ENCODE peak calls at places on chromosomes 2 and 18, in five cellular contexts. W is heart right ventricle, X is A673, J is GM23338, E is uterus. B is an unnamed sample.

GRCh38 chr18:12026562-12026961 is 45.3 kb downstream of the IMPA2 start:
- DNase-seq in X (no peak), W (no peak), J (no peak), E (no peak), B (no peak)

GRCh38 chr18:6956999-6957398 is 160.6 kb downstream of the LAMA1 start:
- DNase-seq in E (no peak), X (no peak), J (no peak), W (no peak), B (no peak)

GRCh38 chr18:46458472-46458871 is 198.5 kb downstream of the LOXHD1 start:
- DNase-seq in W (no peak), X (no peak), E (no peak), J (peak; percentile 27), B (no peak)

GRCh38 chr2:46569061-46569560 is 89.7 kb downstream of the TMEM247 start:
- DNase-seq in X (no peak), J (no peak), E (no peak), W (peak; percentile 42), B (no peak)

GRCh38 chr2:232324778-232325177 is 53.8 kb upstream of the ALPP start:
- DNase-seq in E (no peak), W (no peak), X (no peak), J (no peak), B (no peak)

GRCh38 chr2:20050712-20051517 is 513 bp downstream of the LAPTM4A start:
- DNase-seq in E (peak; percentile 66), X (peak; percentile 62), W (peak; percentile 61), J (peak; percentile 73), B (no peak)

GRCh38 chr2:89844221-89844943 is 1152.9 kb downstream of the RPIA start:
- DNase-seq in J (no peak), E (no peak), X (no peak), W (no peak), B (peak; percentile 48)

GRCh38 chr2:38742797-38743559 is 8.2 kb downstream of the SRSF7 start:
- DNase-seq in J (no peak), E (no peak), W (no peak), X (no peak), B (no peak)

GRCh38 chr2:217631091-217631490 is 371.7 kb downstream of the TNS1 start:
- DNase-seq in E (no peak), J (no peak), X (no peak), W (no peak), B (no peak)

GRCh38 chr18:7520200-7520780 is 46.8 kb upstream of the PTPRM start:
- DNase-seq in J (no peak), W (no peak), E (no peak), X (no peak), B (no peak)

GRCh38 chr2:200288670-200289429 is 17.6 kb upstream of the SPATS2L start:
- DNase-seq in J (no peak), X (no peak), W (no peak), E (no peak), B (peak; percentile 29)

GRCh38 chr2:210816769-210817168 is 260.4 kb downstream of the CPS1 start:
- DNase-seq in J (no peak), E (no peak), W (no peak), X (no peak), B (no peak)

GRCh38 chr18:55863876-55864275 is 275.9 kb upstream of the TCF4 start:
- DNase-seq in J (peak; percentile 25), E (peak; percentile 33), X (peak; percentile 87), W (peak; percentile 36), B (no peak)

GRCh38 chr2:90207454-90208058 is 1516.1 kb downstream of the RPIA start:
- DNase-seq in W (no peak), E (no peak), J (peak; percentile 75), X (peak; percentile 36), B (no peak)

GRCh38 chr2:224948859-224949258 is 93.4 kb downstream of the DOCK10 start:
- DNase-seq in E (no peak), W (no peak), J (no peak), X (peak; percentile 85), B (no peak)

GRCh38 chr2:233029321-233029720 is 3.2 kb upstream of the NEU2 start:
- DNase-seq in E (no peak), W (no peak), J (no peak), X (no peak), B (no peak)

GRCh38 chr2:60872510-60872928 is 8.9 kb upstream of the REL start:
- DNase-seq in X (no peak), J (no peak), W (no peak), E (no peak), B (no peak)

GRCh38 chr2:39608690-39609457 is 56.8 kb upstream of the TMEM178A start:
- DNase-seq in X (no peak), J (peak; percentile 11), W (no peak), E (no peak), B (no peak)

GRCh38 chr2:219252084-219252483 is 959 bp upstream of the TUBA4B start:
- DNase-seq in E (no peak), X (no peak), W (no peak), J (no peak), B (no peak)

GRCh38 chr2:68746408-68746807 is 11.8 kb downstream of the ARHGAP25 start:
- DNase-seq in X (no peak), W (no peak), J (no peak), E (no peak), B (no peak)

GRCh38 chr2:68743531-68743930 is 8.9 kb downstream of the ARHGAP25 start:
- DNase-seq in W (no peak), X (no peak), E (no peak), J (no peak), B (no peak)

GRCh38 chr2:68742638-68743037 is 8.0 kb downstream of the ARHGAP25 start:
- DNase-seq in X (no peak), E (no peak), W (no peak), J (no peak), B (no peak)

GRCh38 chr2:68745006-68745405 is 10.4 kb downstream of the ARHGAP25 start:
- DNase-seq in X (no peak), J (no peak), W (no peak), E (no peak), B (no peak)

DNA sequence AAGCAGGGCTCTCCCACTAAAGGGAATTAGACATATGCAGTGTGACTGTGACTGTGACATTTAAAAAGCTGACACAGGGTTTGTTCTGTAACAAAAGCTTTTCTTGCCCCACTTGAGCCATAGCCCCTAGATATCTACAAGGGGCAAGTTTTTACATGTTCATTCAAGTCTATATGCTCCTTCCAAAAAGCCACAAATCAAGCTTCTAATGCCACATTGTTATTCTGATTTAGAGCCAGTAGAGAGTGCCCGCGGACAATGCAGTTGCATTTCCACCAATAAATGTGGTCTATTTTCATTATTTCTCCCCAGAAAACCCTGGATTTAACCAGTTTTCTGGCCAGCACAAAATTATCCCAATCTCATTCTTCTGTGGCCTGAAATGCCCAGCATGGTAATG is 9.9 kb downstream of the ARHGAP25 start:
- DNase-seq in J (peak; percentile 24), E (no peak), W (no peak), X (no peak), B (no peak)
- TF ChIP-seq CTCF in J (no peak), E (no peak), W (no peak), X (no peak), B (no peak)

DNA sequence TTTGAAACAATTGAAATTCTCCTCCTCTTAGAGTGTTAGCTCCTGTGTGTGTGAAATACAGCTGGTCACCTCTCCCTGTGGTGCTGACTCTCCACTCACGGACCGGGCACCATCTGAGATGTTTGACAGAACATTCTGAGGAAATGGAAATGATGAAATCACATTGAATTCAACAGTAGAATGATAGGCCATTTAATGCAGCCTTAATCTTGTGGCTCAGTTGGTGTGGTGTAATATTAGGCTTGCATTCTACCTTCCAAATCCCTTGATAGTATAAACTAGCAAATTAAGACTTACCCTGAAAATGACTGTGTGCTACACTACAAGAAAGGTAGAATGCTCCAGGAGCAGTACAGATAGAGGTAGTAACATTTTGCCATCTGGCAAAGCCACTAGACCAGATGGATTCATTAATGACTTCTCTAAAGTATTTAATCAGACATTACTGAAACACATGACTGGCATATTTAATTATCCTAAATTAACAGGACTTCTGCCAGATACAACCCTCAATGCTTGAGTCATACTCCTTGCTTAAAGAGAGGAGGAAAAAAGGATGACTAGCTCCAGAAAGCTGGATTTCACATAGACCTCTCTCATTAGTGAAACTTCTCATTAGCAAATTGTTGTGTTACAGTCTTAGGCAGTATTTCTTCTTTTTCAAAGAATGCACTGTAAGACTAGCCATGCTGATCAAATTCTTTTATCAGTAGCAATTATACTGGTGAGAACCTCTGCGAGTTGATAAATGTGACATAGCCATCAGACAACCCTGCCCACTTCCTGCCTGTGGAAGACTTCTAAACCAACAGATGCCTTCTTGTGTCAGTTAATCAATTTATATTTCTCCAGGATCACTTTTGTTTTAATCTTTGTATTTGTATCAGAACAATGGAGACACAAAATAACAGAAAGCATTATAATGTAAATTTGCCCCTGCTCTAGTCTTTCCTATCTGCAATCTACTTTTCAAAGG is 80.6 kb downstream of the EML6 start:
- DNase-seq in X (no peak), W (no peak), J (no peak), E (no peak), B (no peak)
- TF ChIP-seq CTCF in X (no peak), W (no peak), J (no peak), E (no peak), B (no peak)

DNA sequence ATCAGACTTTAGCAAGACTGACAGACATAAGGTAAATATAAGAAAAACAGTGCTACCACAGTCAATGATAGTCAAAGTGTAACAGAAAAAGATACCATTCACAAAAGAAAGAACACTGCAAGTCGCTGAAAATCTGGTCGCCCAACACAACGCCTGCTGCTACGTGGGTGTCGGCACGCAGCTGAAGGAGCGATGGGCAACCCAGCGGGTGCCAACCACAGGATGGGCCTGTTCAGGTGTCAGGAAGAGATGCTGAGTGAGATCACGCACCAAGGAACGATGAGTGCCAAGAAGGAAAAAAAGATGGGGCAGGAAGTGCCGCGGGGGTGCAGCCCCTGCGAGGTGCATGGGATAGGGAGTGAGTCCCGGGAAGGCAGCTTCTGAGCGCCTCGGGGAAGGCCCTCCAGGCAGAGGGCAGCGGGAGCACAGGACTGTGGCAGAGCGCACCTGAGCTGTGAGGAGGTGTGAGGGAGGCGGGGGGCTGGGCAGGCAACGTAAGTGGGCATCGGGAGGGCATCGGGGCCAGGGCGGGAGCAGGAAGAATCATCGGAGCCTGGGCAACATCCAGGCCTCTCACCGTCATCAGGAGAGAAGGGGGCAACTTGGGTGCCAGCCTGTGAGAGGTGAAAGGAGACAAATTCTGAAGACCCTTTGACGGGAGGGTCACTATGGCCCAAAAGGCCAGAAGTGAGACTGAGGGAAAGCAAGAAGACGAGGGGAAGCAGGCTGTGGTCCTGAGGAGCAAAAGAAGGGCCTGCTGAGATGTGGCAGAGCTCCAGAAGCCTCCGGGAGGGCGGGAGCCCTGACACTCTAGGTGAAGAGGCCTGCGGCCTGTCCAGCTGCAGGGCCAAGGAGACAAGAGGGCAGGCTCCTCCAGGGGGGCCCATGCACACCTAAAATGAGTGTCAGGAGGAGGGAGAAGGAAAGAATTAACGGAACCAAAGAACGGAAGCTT is 14.8 kb upstream of the MTERF4 start:
- DNase-seq in J (no peak), W (no peak), X (no peak), E (no peak), B (no peak)
- TF ChIP-seq CTCF in J (no peak), W (no peak), X (no peak), E (no peak), B (no peak)

GRCh38 chr2:10303634-10304378 is 1.1 kb downstream of the HPCAL1 start:
- DNase-seq in E (peak; percentile 65), W (peak; percentile 23), J (peak; percentile 65), X (peak; percentile 51), B (peak; percentile 68)

GRCh38 chr2:10301946-10302478 is 692 bp upstream of the HPCAL1 start:
- DNase-seq in J (peak; percentile 37), E (peak; percentile 35), X (no peak), W (no peak), B (no peak)

GRCh38 chr2:10304458-10305253 is 2.0 kb downstream of the HPCAL1 start:
- DNase-seq in X (no peak), E (peak; percentile 34), W (no peak), J (peak; percentile 43), B (no peak)

GRCh38 chr2:10302479-10303173 is at the start of gene HPCAL1:
- DNase-seq in X (peak; percentile 82), E (peak; percentile 86), W (peak; percentile 88), J (peak; percentile 96), B (peak; percentile 90)

GRCh38 chr2:10303174-10303633 is 500 bp downstream of the HPCAL1 start:
- DNase-seq in J (no peak), W (no peak), X (no peak), E (peak; percentile 32), B (peak; percentile 61)
- TF ChIP-seq CTCF in J (no peak), W (no peak), X (no peak), E (no peak), B (no peak)

B was measured in psoas muscle.